ENCODE peak calls at places on chromosome 18, in ten cellular contexts. M is MM.1S, K is fibroblast of mammary gland, T is GM23338, X is HFF-Myc, C is fibroblast of lung, Q is mammary epithelial cell, I is hepatocyte, D is astrocyte of the cerebellum, H is K562. U is an unnamed sample.

GRCh38 chr18:31946305-31947046 is 3.5 kb upstream of the TRAPPC8 start:
- DNase-seq in M (no peak), K (no peak), T (peak), X (no peak), C (no peak), Q (no peak), I (no peak), D (no peak), H (no peak), U (no peak)

GRCh38 chr18:75475228-75475627 is 47.7 kb upstream of the SMIM21 start:
- DNase-seq in M (no peak), K (peak), T (no peak), X (peak), C (peak), Q (peak), I (peak), D (peak), H (no peak), U (peak)

GRCh38 chr18:25033747-25034471 is 318.1 kb downstream of the ZNF521 start:
- DNase-seq in M (no peak), K (no peak), T (no peak), X (no peak), C (no peak), Q (peak), I (no peak), D (no peak), H (no peak), U (no peak)

GRCh38 chr18:24397694-24398365 is at the start of gene OSBPL1A:
- DNase-seq in M (peak), K (peak), T (peak), X (peak), C (peak), Q (peak), I (peak), D (peak), H (peak), U (peak)

GRCh38 chr18:67766930-67767329 is 250.4 kb upstream of the DSEL start:
- DNase-seq in M (no peak), K (peak), T (no peak), X (peak), C (peak), Q (peak), I (no peak), D (peak), H (no peak), U (peak)

GRCh38 chr18:76363451-76364120 is 131.5 kb downstream of the ZNF516 start:
- DNase-seq in M (no peak), K (peak), T (no peak), X (peak), C (peak), Q (no peak), I (no peak), D (no peak), H (no peak), U (no peak)

GRCh38 chr18:25074925-25075693 is 276.9 kb downstream of the ZNF521 start:
- DNase-seq in M (no peak), K (no peak), T (peak), X (no peak), C (no peak), Q (no peak), I (no peak), D (no peak), H (no peak), U (no peak)

GRCh38 chr18:3008546-3008945 is 4.4 kb downstream of the LPIN2 start:
- DNase-seq in M (no peak), K (peak), T (no peak), X (no peak), C (peak), Q (peak), I (no peak), D (no peak), H (no peak), U (no peak)

GRCh38 chr18:69216390-69216789 is 184.3 kb upstream of the DOK6 start:
- DNase-seq in M (peak), K (no peak), T (no peak), X (no peak), C (no peak), Q (no peak), I (no peak), D (peak), H (no peak), U (no peak)

GRCh38 chr18:62485684-62486083 is 37.1 kb upstream of the ZCCHC2 start:
- DNase-seq in M (no peak), K (peak), T (no peak), X (peak), C (peak), Q (peak), I (peak), D (peak), H (peak), U (peak)

GRCh38 chr18:2970762-2971659 is 41.9 kb downstream of the LPIN2 start:
- DNase-seq in M (no peak), K (no peak), T (no peak), X (no peak), C (no peak), Q (no peak), I (no peak), D (no peak), H (no peak), U (no peak)

GRCh38 chr18:7485616-7486015 is 81.5 kb upstream of the PTPRM start:
- DNase-seq in M (no peak), K (no peak), T (no peak), X (no peak), C (no peak), Q (no peak), I (no peak), D (no peak), H (no peak), U (no peak)

GRCh38 chr18:11820697-11821096 is 30.5 kb upstream of the CHMP1B start:
- DNase-seq in M (no peak), K (no peak), T (no peak), X (no peak), C (no peak), Q (no peak), I (no peak), D (no peak), H (no peak), U (no peak)

GRCh38 chr18:3513481-3513880 is 63.5 kb downstream of the TGIF1 start:
- DNase-seq in M (no peak), K (no peak), T (no peak), X (no peak), C (no peak), Q (no peak), I (no peak), D (no peak), H (no peak), U (no peak)

GRCh38 chr18:35508746-35509338 is 11.1 kb upstream of the INO80C start:
- DNase-seq in M (no peak), K (no peak), T (no peak), X (no peak), C (no peak), Q (no peak), I (no peak), D (no peak), H (no peak), U (no peak)

GRCh38 chr18:7221424-7222155 is 9.3 kb upstream of the LRRC30 start:
- DNase-seq in M (peak), K (peak), T (peak), X (peak), C (peak), Q (peak), I (peak), D (peak), H (peak), U (peak)

GRCh38 chr18:44934894-44935293 is 254.2 kb downstream of the SETBP1 start:
- DNase-seq in M (no peak), K (no peak), T (no peak), X (no peak), C (no peak), Q (no peak), I (no peak), D (no peak), H (no peak), U (no peak)

GRCh38 chr18:69839989-69840388 is 107.7 kb downstream of the CD226 start:
- DNase-seq in M (no peak), K (no peak), T (no peak), X (no peak), C (no peak), Q (no peak), I (no peak), D (no peak), H (peak), U (no peak)

GRCh38 chr18:70431203-70431624 is 142.4 kb downstream of the SOCS6 start:
- DNase-seq in M (no peak), K (peak), T (no peak), X (no peak), C (peak), Q (peak), I (peak), D (no peak), H (no peak), U (peak)

GRCh38 chr18:56721031-56721430 is 69.9 kb downstream of the WDR7 start:
- DNase-seq in M (no peak), K (no peak), T (no peak), X (no peak), C (no peak), Q (no peak), I (no peak), D (no peak), H (no peak), U (no peak)

GRCh38 chr18:63063171-63063570 is 256.4 kb downstream of the BCL2 start:
- DNase-seq in M (no peak), K (peak), T (peak), X (no peak), C (no peak), Q (no peak), I (no peak), D (no peak), H (no peak), U (no peak)

GRCh38 chr18:919078-919477 is 14.4 kb downstream of the ADCYAP1 start:
- DNase-seq in M (no peak), K (no peak), T (no peak), X (no peak), C (no peak), Q (no peak), I (no peak), D (no peak), H (no peak), U (no peak)

GRCh38 chr18:78948707-78949106 is 30.9 kb upstream of the SALL3 start:
- DNase-seq in M (no peak), K (no peak), T (no peak), X (no peak), C (no peak), Q (no peak), I (no peak), D (no peak), H (no peak), U (no peak)
- H3K4me3 ChIP-seq in M (no peak), K (no peak), T (no peak), X (no peak), C (no peak), Q (no peak), I (no peak), D (no peak), H (no peak), U (no peak)

GRCh38 chr18:58586269-58586668 is 42.6 kb downstream of the ALPK2 start:
- DNase-seq in M (no peak), K (no peak), T (no peak), X (no peak), C (no peak), Q (no peak), I (no peak), D (no peak), H (no peak), U (no peak)
- H3K4me3 ChIP-seq in M (no peak), K (no peak), T (no peak), X (no peak), C (no peak), Q (no peak), I (no peak), D (no peak), H (no peak), U (no peak)

GRCh38 chr18:72866901-72867701 is 686 bp downstream of the NETO1 start:
- DNase-seq in M (no peak), K (no peak), T (peak), X (no peak), C (no peak), Q (peak), I (no peak), D (no peak), H (no peak), U (no peak)
- H3K4me3 ChIP-seq in M (no peak), K (peak), T (peak), X (peak), C (no peak), Q (peak), I (peak), D (peak), H (no peak), U (peak)

GRCh38 chr18:78980777-78981651 is 1.4 kb downstream of the SALL3 start:
- DNase-seq in M (no peak), K (no peak), T (peak), X (no peak), C (no peak), Q (no peak), I (no peak), D (no peak), H (no peak), U (no peak)
- H3K4me3 ChIP-seq in M (no peak), K (no peak), T (peak), X (no peak), C (no peak), Q (no peak), I (no peak), D (peak), H (no peak), U (no peak)

GRCh38 chr18:39453356-39453755 is 1887.8 kb upstream of the CELF4 start:
- DNase-seq in M (no peak), K (no peak), T (no peak), X (no peak), C (peak), Q (no peak), I (no peak), D (no peak), H (no peak), U (no peak)

GRCh38 chr18:39450958-39451357 is 1885.4 kb upstream of the CELF4 start:
- DNase-seq in M (no peak), K (no peak), T (no peak), X (no peak), C (no peak), Q (no peak), I (no peak), D (no peak), H (no peak), U (no peak)

GRCh38 chr18:39454866-39455265 is 1889.3 kb upstream of the CELF4 start:
- DNase-seq in M (no peak), K (no peak), T (no peak), X (no peak), C (peak), Q (no peak), I (no peak), D (no peak), H (no peak), U (no peak)

GRCh38 chr18:39455300-39455699 is 1889.7 kb upstream of the CELF4 start:
- DNase-seq in M (no peak), K (peak), T (no peak), X (no peak), C (peak), Q (peak), I (peak), D (no peak), H (no peak), U (peak)

DNA sequence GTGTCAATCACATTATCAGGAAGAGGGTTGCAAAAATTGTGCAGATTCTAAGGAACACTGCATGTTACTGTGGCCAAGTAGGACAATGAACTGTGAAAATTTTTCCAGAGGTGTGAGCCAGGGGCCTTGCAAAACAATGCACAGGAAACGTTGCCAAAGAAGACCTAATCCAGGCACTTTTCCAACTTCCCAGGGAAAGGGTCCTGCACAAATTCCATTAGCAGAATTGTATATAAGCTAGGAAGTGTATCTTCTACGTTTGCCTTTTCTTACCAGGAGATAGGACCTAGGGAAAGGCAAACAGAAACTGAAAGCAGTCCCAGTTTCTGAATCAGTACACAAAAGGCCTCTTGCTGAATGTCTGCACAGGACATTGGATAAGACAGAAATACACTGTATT is 1888.3 kb upstream of the CELF4 start:
- DNase-seq in M (peak), K (peak), T (no peak), X (no peak), C (peak), Q (peak), I (peak), D (peak), H (no peak), U (peak)
- H3K4me3 ChIP-seq in M (no peak), K (no peak), T (no peak), X (no peak), C (peak), Q (peak), I (no peak), D (peak), H (no peak), U (peak)

GRCh38 chr18:12883003-12883683 is 894 bp downstream of the PTPN2 start:
- DNase-seq in M (peak), K (no peak), T (peak), X (no peak), C (no peak), Q (no peak), I (peak), D (no peak), H (no peak), U (no peak)

GRCh38 chr18:12883684-12884520 is at the start of gene PTPN2:
- DNase-seq in M (peak), K (peak), T (peak), X (peak), C (peak), Q (peak), I (peak), D (peak), H (peak), U (peak)

GRCh38 chr18:12884521-12885323 is 685 bp upstream of the PTPN2 start:
- DNase-seq in M (no peak), K (no peak), T (peak), X (no peak), C (peak), Q (no peak), I (no peak), D (no peak), H (no peak), U (no peak)

GRCh38 chr18:12880532-12880892 is 3.5 kb downstream of the PTPN2 start:
- DNase-seq in M (no peak), K (no peak), T (no peak), X (no peak), C (no peak), Q (no peak), I (no peak), D (no peak), H (peak), U (no peak)

GRCh38 chr18:12882416-12882815 is 1.6 kb downstream of the PTPN2 start:
- DNase-seq in M (no peak), K (peak), T (no peak), X (no peak), C (peak), Q (no peak), I (no peak), D (no peak), H (no peak), U (no peak)
- H3K4me3 ChIP-seq in M (peak), K (peak), T (peak), X (peak), C (peak), Q (peak), I (peak), D (peak), H (peak), U (peak)

DNA sequence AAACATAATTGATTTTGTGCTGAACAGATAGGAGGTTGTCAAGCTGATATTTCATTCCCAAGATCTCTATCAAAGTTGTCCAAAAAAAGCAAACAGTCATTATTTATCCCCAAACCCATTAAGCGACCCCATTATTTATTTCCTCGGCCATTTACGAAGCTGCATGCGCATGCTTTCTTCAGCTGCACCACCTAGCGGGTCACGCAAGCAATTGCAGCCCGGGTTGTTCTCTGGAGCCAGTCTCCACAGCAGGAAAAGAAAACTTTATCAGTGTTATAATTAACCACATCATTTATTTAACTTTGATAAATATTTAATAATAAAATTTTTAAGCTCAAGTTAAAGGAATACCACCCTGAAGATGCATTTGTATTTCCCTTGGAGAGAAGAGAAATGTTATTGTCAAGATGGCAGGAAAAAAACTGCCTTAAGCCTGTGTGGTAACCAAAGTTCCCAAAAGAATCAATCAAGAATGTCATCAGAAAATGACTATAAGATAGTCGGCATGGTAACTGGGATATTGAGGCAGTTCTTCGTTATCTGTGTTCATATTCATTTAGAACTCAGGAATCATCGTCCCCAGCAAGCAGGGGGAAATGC is 304.7 kb downstream of the FBXO15 start:
- DNase-seq in M (peak), K (peak), T (peak), X (peak), C (peak), Q (peak), I (peak), D (peak), H (peak), U (peak)
- H3K4me3 ChIP-seq in M (peak), K (no peak), T (no peak), X (no peak), C (no peak), Q (no peak), I (no peak), D (no peak), H (no peak), U (no peak)

DNA sequence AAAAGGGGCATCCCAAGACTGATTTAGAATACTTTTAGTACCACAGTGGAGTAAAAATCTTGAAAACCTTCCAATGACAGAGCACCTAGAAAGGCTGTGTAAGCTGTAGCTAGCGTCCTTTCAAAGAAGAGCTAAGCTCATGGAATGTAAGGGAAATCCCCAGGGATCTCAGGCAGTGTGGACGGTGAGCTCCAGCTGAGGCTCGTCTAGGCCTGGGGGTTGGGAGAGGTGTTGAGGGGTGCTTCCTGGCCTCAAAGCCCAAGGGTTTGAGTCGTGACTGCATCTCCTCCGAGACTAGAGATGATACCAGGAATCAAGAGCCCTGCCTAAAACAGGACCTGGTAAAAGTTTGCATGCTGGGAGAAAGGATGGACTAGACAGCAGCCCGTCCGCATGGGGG is 7.6 kb downstream of the CTIF start:
- DNase-seq in M (no peak), K (no peak), T (no peak), X (no peak), C (no peak), Q (peak), I (peak), D (no peak), H (no peak), U (no peak)
- H3K4me3 ChIP-seq in M (no peak), K (no peak), T (peak), X (no peak), C (no peak), Q (no peak), I (no peak), D (no peak), H (no peak), U (no peak)

U was measured in skeletal muscle cell.